ENCODE peak calls at places on chromosomes 11 and 22, in seven cellular contexts. F is body of pancreas, J is heart left ventricle, U is right lobe of liver, H is testis, Y is uterus, D is stomach. Q is an unnamed sample.

GRCh38 chr11:112352907-112353306 is 92.2 kb upstream of the PLET1 start:
- DNase-seq in F (no peak), D (no peak), H (no peak), U (no peak), J (no peak), Y (no peak), Q (peak; percentile 20)

GRCh38 chr22:17703811-17704210 is 65.3 kb downstream of the BCL2L13 start:
- DNase-seq in F (no peak), H (no peak), J (no peak), Y (no peak), U (no peak), D (no peak), Q (no peak)

GRCh38 chr11:128515086-128515485 is 72.3 kb downstream of the ETS1 start:
- DNase-seq in H (no peak), D (no peak), U (no peak), Y (no peak), F (no peak), J (no peak), Q (no peak)

GRCh38 chr22:42868751-42869251 is 11.7 kb upstream of the ARFGAP3 start:
- DNase-seq in J (peak; percentile 71), Y (no peak), H (peak; percentile 42), F (peak; percentile 93), D (peak; percentile 91), U (peak; percentile 72), Q (no peak)

GRCh38 chr11:7520981-7521487 is 7.2 kb downstream of the PPFIBP2 start:
- DNase-seq in H (no peak), F (no peak), U (no peak), Y (no peak), J (no peak), D (no peak), Q (peak; percentile 62)

GRCh38 chr11:123581651-123582399 is 72.6 kb downstream of the SCN3B start:
- DNase-seq in H (no peak), Y (no peak), J (no peak), D (no peak), U (no peak), F (no peak), Q (no peak)

GRCh38 chr11:32034149-32034548 is 56.7 kb upstream of the RCN1 start:
- DNase-seq in Y (no peak), D (no peak), F (no peak), U (no peak), J (no peak), H (no peak), Q (peak; percentile 4)

GRCh38 chr11:94948070-94948617 is 25.2 kb downstream of the CWC15 start:
- DNase-seq in J (no peak), F (no peak), U (no peak), Y (no peak), H (no peak), D (no peak), Q (peak; percentile 26)

GRCh38 chr11:11600288-11600687 is 21.5 kb downstream of the GALNT18 start:
- DNase-seq in D (no peak), U (no peak), H (no peak), F (no peak), J (no peak), Y (no peak), Q (no peak)

GRCh38 chr11:2357246-2357645 is 19.9 kb upstream of the CD81 start:
- DNase-seq in F (no peak), U (no peak), Y (no peak), D (no peak), J (no peak), H (no peak), Q (no peak)
- H3K4me3 ChIP-seq in F (no peak overlapping the region), U (no peak overlapping the region), Y (no peak overlapping the region), D (no peak overlapping the region), J (no peak overlapping the region), H (no peak overlapping the region), Q (no peak overlapping the region)

DNA sequence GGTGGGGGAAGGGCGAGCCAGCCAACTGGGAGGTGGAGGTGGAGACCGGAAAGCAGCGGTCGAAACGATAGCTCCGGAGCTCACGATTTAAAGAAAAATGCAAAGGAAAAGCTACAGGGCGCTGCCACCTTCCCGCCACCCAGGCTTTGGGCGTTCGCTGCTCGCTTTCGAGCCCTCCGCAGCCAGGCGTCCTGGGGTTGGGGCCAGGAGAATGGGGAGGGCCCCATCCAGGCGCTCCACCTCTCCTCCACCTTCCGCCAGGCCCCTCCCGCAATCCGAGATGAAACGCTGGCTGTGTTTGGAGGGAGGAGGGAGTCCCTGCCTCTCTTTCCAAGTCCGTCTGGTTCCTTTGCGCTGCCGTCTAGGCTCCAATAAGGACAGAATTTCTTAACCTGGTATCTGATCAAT is 452 bp upstream of the ABTB2 start:
- DNase-seq in Y (peak; percentile 74), F (peak; percentile 63), J (peak; percentile 41), H (peak; percentile 47), D (peak; percentile 59), U (peak; percentile 80), Q (peak; percentile 86)
- TF ChIP-seq POLR2A in Y (no peak), F (no peak), J (no peak), H (no peak), D (no peak), U (no peak), Q (no peak)

DNA sequence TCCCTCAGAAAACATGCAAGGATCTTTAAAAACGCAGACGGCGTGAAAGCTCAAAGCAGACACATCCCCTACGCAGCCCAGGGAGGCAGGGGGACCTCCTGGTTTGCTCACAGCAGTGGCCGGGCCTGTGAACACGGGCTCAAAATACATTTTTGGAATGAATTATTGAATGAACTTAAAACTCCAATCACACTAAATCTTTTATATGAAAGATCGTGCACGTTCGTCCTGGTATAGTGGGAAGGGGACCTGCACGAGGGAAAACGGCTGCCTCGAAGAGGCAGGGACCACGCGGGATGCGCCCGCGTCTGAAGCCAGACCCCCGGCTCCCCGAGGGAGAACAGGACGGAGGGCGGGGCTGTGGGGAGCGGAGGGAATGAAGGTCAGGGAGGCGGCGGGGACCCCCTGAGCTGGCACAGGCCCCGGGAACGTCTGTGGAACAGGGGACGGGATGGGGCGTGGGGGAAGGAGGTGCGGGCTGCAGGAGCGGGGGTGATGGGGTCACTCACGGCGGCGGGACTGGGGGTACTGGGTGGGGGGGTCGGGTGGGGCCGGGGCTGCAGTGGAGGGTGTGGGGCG is 1.3 kb upstream of the PANX2 start:
- DNase-seq in F (no peak), D (no peak), H (no peak), J (no peak), U (peak; percentile 24), Y (no peak), Q (no peak)
- H3K4me3 ChIP-seq in F (no peak overlapping the region), D (peak overlapping the region; percentile 55), H (peak overlapping the region; percentile 34), J (peak overlapping the region; percentile 51), U (no peak overlapping the region), Y (peak overlapping the region; percentile 45), Q (no peak overlapping the region)

GRCh38 chr11:64854534-64855502 is 10.4 kb upstream of the CDC42BPG start:
- DNase-seq in U (peak; percentile 80), Y (peak; percentile 88), H (no peak), J (peak; percentile 83), F (peak; percentile 67), D (peak; percentile 82), Q (peak; percentile 75)
- TF ChIP-seq POLR2A in U (no peak), Y (no peak), H (no peak), J (no peak), F (no peak), D (no peak), Q (no peak)

DNA sequence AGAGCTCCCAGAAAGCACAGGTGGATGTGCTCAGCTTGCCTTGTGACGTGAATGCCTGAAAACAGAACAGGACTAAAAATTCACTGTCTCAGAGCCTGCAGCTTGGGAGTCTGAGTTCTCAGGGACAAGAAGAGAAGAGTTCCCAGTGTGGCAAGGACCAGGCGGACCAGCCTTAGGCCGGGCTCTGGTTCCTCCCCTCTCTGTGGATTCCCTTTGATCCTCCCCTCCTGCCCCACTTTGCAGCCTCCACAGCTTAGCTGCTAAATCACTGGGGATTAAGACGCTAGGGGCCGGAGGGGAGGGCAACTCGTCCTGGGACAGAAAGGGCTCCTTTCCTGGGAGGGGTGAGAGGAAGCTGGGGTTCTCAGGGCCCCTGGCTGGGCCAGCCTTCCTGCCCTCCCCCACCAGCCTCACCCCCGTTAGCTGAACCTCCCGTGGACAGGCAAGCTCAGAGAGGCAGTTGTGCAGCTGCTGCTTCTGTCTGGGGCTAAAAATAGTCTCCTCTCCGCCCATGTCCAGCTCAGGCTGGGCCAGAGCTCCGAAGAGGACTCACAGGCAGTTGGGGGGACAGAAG is 29.9 kb upstream of the JAM3 start:
- DNase-seq in F (no peak), D (no peak), H (peak; percentile 40), Y (peak; percentile 62), J (peak; percentile 43), U (no peak), Q (peak; percentile 32)
- H3K4me3 ChIP-seq in F (no peak overlapping the region), D (no peak overlapping the region), H (no peak overlapping the region), Y (no peak overlapping the region), J (no peak overlapping the region), U (no peak overlapping the region), Q (no peak overlapping the region)

GRCh38 chr22:46908641-46909107 is 146.2 kb downstream of the TBC1D22A start:
- DNase-seq in J (no peak), U (no peak), H (no peak), D (no peak), Y (no peak), F (no peak), Q (no peak)
- TF ChIP-seq POLR2A in J (no peak), U (no peak), H (no peak), D (no peak), Y (no peak), F (no peak), Q (no peak)

Q was measured in NB4.